ENCODE peak calls at places on chromosomes 7 and 10, in nine cellular contexts. S, Q, Y, F, B, R, Z, E and N are unnamed samples. For H3K9me3, the result is how much of the 10 kb centered on the place peaks cover.

GRCh38 chr7:20834656-20835055 is 48.0 kb upstream of the SP8 start:
- DNase-seq in E (peak), R (no peak), B (no peak), Q (no peak), F (no peak), Y (no peak), S (no peak), Z (no peak), N (no peak)

GRCh38 chr7:50792342-50793114 is 9.8 kb upstream of the GRB10 start:
- DNase-seq in E (peak), Q (no peak), Z (no peak), F (peak), B (no peak), R (no peak), S (peak), Y (peak), N (no peak)

GRCh38 chr7:27203378-27203953 is 3.6 kb upstream of the HOXA13 start:
- DNase-seq in E (no peak), Y (no peak), B (no peak), Z (no peak), Q (no peak), F (no peak), R (no peak), S (no peak), N (no peak)

GRCh38 chr10:2928219-2928840 is 139.0 kb upstream of the PFKP start:
- DNase-seq in Y (peak), E (peak), S (peak), Z (peak), F (peak), B (peak), Q (peak), R (peak), N (peak)

GRCh38 chr10:99958287-99958686 is 51.5 kb downstream of the DNMBP start:
- DNase-seq in Y (no peak), B (no peak), S (no peak), R (no peak), E (no peak), F (no peak), Q (no peak), Z (no peak), N (no peak)

GRCh38 chr7:142463401-142463850 is 205.6 kb upstream of the PRSS58 start:
- DNase-seq in S (no peak), Z (no peak), B (no peak), Q (no peak), E (no peak), F (no peak), Y (no peak), R (no peak), N (no peak)

GRCh38 chr10:133274751-133275682 is 1.7 kb downstream of the ADAM8 start:
- DNase-seq in Q (peak), B (no peak), R (peak), E (no peak), S (no peak), Y (peak), F (no peak), Z (no peak), N (peak)

GRCh38 chr7:11188529-11189310 is 215.0 kb downstream of the PHF14 start:
- DNase-seq in Q (no peak), B (no peak), E (no peak), Y (no peak), R (no peak), S (no peak), F (no peak), Z (no peak), N (no peak)

GRCh38 chr7:111835066-111835465 is 272.8 kb upstream of the IMMP2L start:
- DNase-seq in Q (no peak), B (no peak), F (no peak), S (no peak), R (no peak), E (no peak), Z (peak), Y (no peak), N (no peak)

GRCh38 chr10:93369588-93370164 is 112.5 kb downstream of the MYOF start:
- DNase-seq in Y (no peak), B (no peak), Q (no peak), S (no peak), Z (no peak), E (no peak), F (no peak), R (no peak), N (no peak)

GRCh38 chr7:97179454-97180104 is 62.1 kb downstream of the SDHAF3 start:
- DNase-seq in Q (peak), F (no peak), E (peak), B (peak), Y (peak), S (no peak), R (peak), Z (peak), N (peak)

GRCh38 chr10:8473205-8473604 is 418.7 kb downstream of the GATA3 start:
- DNase-seq in Z (no peak), S (no peak), E (no peak), Y (no peak), B (no peak), Q (no peak), F (no peak), R (no peak), N (no peak)

GRCh38 chr7:100515072-100515532 is 23.9 kb upstream of the AGFG2 start:
- DNase-seq in E (no peak), F (no peak), B (no peak), Q (no peak), S (no peak), Y (no peak), R (no peak), Z (no peak), N (no peak)

GRCh38 chr7:7529328-7529727 is 6.3 kb downstream of the COL28A1 start:
- DNase-seq in B (no peak), R (no peak), Z (no peak), E (no peak), Y (no peak), F (no peak), Q (no peak), S (no peak), N (no peak)

GRCh38 chr7:131948434-131949053 is 392.1 kb upstream of the PODXL start:
- DNase-seq in R (no peak), F (no peak), Q (no peak), Y (peak), B (no peak), S (peak), E (peak), Z (peak), N (no peak)

GRCh38 chr10:33336606-33337334 is 2.3 kb upstream of the NRP1 start:
- DNase-seq in B (no peak), E (peak), F (peak), S (peak), Q (no peak), R (no peak), Z (peak), Y (peak), N (no peak)

GRCh38 chr10:132796846-132797245 is 10.9 kb upstream of the NKX6-2 start:
- DNase-seq in Z (no peak), E (no peak), Y (no peak), R (no peak), Q (no peak), S (no peak), F (no peak), B (no peak), N (no peak)

DNA sequence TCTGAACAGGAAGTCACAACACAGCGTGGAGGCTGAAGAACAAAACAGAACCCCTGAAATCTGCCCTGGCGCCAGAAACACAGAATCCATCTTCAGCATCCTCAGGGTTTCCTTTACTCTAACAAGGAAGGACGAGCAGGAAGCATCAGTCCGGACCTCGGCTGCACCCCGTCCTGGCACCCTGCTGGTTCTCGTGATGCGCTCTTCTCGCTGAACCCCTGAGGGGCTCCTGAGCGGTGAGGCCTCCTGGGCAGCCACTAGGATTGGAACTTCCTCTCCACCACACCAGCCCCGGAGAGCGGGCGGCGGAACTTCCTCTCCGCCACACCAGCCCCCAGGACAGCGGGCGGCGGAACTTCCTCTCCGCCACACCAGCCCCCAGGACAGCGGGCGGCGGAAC is 461.9 kb downstream of the PTPRN2 start:
- DNase-seq in Y (no peak), R (no peak), E (no peak), Q (no peak), B (no peak), S (no peak), Z (no peak), F (peak), N (no peak)
- H3K9me3 ChIP-seq in Y (under half), R (under half), E (under half), Q (under half), B (under half), S (under half), Z (under half), F (under half), N (under half)

DNA sequence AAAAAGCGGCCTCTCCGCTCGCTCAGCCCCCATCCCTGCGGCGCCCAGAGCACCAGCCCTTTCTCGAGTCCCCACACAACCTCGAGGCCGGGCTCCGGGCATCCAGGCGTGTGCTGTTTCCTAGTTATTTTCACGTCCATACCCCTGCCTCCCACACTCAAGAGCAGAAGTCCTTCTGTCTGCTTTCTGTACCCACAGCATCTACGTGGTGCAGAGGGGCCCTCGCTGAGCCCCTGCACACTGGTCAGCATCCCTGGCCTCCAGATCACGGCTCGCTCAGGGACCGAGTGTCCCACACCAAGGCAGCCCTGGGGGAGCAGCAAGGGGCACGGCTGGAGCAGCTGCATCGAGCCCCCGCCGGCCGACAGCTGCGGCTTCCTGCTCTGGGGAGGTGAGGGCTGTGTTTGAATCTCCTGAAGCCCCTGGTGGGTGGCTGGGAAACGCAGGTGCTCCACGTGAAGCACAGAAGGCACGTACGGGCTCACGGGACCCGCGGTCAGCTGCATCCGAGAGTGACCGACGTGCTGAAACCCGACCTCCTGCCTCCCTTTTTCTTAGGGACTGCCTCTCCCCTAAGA is 333.1 kb downstream of the DNAJB6 start:
- DNase-seq in R (no peak), E (peak), F (no peak), Y (no peak), S (no peak), B (no peak), Z (no peak), Q (no peak), N (no peak)
- H3K9me3 ChIP-seq in R (under half), E (under half), F (under half), Y (under half), S (under half), B (under half), Z (under half), Q (under half), N (under half)

GRCh38 chr10:121637437-121637836 is 39.2 kb upstream of the FGFR2 start:
- DNase-seq in S (no peak), R (no peak), Y (no peak), Z (no peak), F (no peak), B (no peak), Q (no peak), E (no peak), N (no peak)
- H3K9me3 ChIP-seq in S (under half), R (under half), Y (under half), Z (under half), F (under half), B (under half), Q (under half), E (under half), N (under half)

GRCh38 chr7:158076215-158076614 is 511.4 kb downstream of the PTPRN2 start:
- DNase-seq in B (no peak), Q (no peak), Z (no peak), E (no peak), R (no peak), F (no peak), Y (no peak), S (no peak), N (no peak)
- H3K9me3 ChIP-seq in B (under half), Q (under half), Z (under half), E (under half), R (under half), F (under half), Y (under half), S (under half), N (under half)

GRCh38 chr7:64277630-64278029 is 36.1 kb upstream of the ZNF736 start:
- DNase-seq in B (no peak), F (no peak), Y (no peak), S (no peak), Q (no peak), Z (no peak), E (no peak), R (no peak), N (no peak)
- H3K9me3 ChIP-seq in B (under half), F (under half), Y (under half), S (under half), Q (under half), Z (under half), E (under half), R (under half), N (under half)

DNA sequence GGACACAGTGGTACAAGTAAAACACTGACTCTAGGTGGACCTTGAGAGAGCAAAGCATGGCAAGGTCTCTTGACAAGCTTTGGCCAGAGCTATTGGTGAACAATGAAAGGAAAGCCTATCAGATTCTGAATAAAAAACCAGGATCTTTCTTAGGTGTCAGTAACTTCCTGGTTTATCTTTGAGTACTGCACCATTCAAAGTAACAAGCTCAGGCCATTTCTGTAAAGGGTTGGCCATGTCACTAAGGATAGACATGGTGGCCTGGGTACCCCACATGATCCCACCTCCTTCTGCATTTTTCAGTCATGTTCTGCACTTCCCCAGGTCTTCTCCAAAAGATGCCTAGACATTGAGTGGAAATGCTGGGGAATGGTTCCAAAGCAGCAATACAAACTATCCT is 242.1 kb downstream of the ARHGAP12 start:
- DNase-seq in Z (no peak), F (no peak), S (no peak), B (no peak), Q (no peak), Y (no peak), E (no peak), R (no peak), N (no peak)
- H3K9me3 ChIP-seq in Z (under half), F (under half), S (under half), B (under half), Q (under half), Y (under half), E (under half), R (under half), N (under half)

DNA sequence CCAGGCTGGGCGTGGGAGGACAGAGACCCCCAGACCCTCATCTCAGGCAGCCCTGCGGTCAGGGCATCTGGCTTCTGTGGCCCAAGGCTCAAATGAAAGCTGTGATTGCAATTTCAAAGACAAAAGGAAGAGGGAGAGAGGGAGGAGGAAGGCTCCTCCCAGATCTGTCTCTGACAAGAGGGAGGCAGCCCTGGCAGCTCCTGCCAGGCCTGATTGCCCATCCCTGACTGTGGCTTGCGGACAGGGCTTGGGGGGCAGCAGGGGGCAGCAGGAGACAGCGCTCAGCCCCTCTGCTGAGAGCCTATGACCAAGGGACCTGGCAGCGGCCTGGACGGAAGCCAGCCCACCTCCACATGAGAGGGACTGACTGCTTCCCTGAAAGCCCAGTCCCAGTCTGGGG is 91.8 kb downstream of the PTPRN2 start:
- DNase-seq in Z (peak), B (peak), E (peak), R (no peak), S (no peak), Y (peak), F (no peak), Q (peak), N (no peak)
- H3K9me3 ChIP-seq in Z (under half), B (under half), E (under half), R (under half), S (under half), Y (under half), F (under half), Q (under half), N (under half)